ENCODE peak calls at places on chromosomes 6 and 20, in four cellular contexts. R, I, H and M are unnamed samples.

GRCh38 chr6:15429146-15430110 is 183.6 kb downstream of the JARID2 start:
- DNase-seq in H (no peak), I (no peak), R (no peak), M (no peak)

GRCh38 chr6:110491644-110492317 is 15.4 kb upstream of the SLC22A16 start:
- DNase-seq in H (no peak), R (peak), I (no peak), M (no peak)

GRCh38 chr20:19433371-19434316 is 221.2 kb downstream of the SLC24A3 start:
- DNase-seq in H (no peak), I (no peak), R (peak), M (peak)

GRCh38 chr20:9555781-9556180 is 41.4 kb downstream of the LAMP5 start:
- DNase-seq in H (no peak), R (no peak), I (no peak), M (no peak)

GRCh38 chr20:1862665-1863059 is 32.5 kb upstream of the SIRPA start:
- DNase-seq in R (no peak), H (no peak), I (no peak), M (no peak)

GRCh38 chr20:3165473-3166337 is 6.0 kb upstream of the FASTKD5 start:
- DNase-seq in I (no peak), R (peak), H (no peak), M (no peak)

GRCh38 chr20:16785221-16785620 is 37.1 kb downstream of the OTOR start:
- DNase-seq in R (no peak), H (no peak), I (no peak), M (no peak)

GRCh38 chr6:40947876-40948514 is 91.0 kb downstream of the UNC5CL start:
- DNase-seq in I (no peak), R (no peak), H (no peak), M (no peak)

GRCh38 chr20:11261533-11262000 is 587.8 kb upstream of the JAG1 start:
- DNase-seq in H (no peak), I (no peak), R (no peak), M (no peak)

GRCh38 chr6:35601331-35602132 is 87.2 kb downstream of the FKBP5 start:
- DNase-seq in I (no peak), H (peak), R (no peak), M (peak)

GRCh38 chr6:123323419-123324329 is 313.1 kb downstream of the TRDN start:
- DNase-seq in H (no peak), I (no peak), R (no peak), M (no peak)

GRCh38 chr6:155201461-155202226 is 62.2 kb upstream of the CLDN20 start:
- DNase-seq in I (no peak), R (no peak), H (no peak), M (no peak)

GRCh38 chr6:31114540-31114876 is at the start of gene PSORS1C1:
- DNase-seq in I (no peak), R (peak), H (no peak), M (no peak)

GRCh38 chr6:26149240-26149639 is 62.0 kb downstream of the HFE start:
- DNase-seq in I (no peak), H (no peak), R (no peak), M (no peak)

GRCh38 chr20:44695295-44696230 is 19.6 kb upstream of the CCN5 start:
- DNase-seq in I (no peak), H (no peak), R (no peak), M (no peak)

GRCh38 chr6:25342784-25343183 is 63.6 kb downstream of the CARMIL1 start:
- DNase-seq in R (no peak), I (no peak), H (no peak), M (no peak)

GRCh38 chr6:12401200-12401599 is 111.0 kb downstream of the EDN1 start:
- DNase-seq in H (no peak), I (no peak), R (no peak), M (no peak)

GRCh38 chr20:1900321-1900791 is 5.1 kb downstream of the SIRPA start:
- DNase-seq in H (peak), R (peak), I (peak), M (peak)

GRCh38 chr6:105087571-105088211 is 92.1 kb downstream of the POPDC3 start:
- DNase-seq in H (peak), I (no peak), R (peak), M (peak)

GRCh38 chr6:136072691-136073090 is 177.4 kb downstream of the MTFR2 start:
- DNase-seq in R (no peak), H (no peak), I (no peak), M (no peak)
- TF ChIP-seq CTCF in R (no peak), H (no peak), I (no peak), M (no peak)

GRCh38 chr6:23006656-23007055 is 437.3 kb downstream of the HDGFL1 start:
- DNase-seq in I (no peak), H (no peak), R (no peak), M (no peak)

GRCh38 chr6:23003671-23004598 is 434.6 kb downstream of the HDGFL1 start:
- DNase-seq in R (no peak), I (no peak), H (no peak), M (no peak)

GRCh38 chr6:23002044-23002619 is 432.8 kb downstream of the HDGFL1 start:
- DNase-seq in I (no peak), R (no peak), H (no peak), M (no peak)
- TF ChIP-seq CTCF in I (no peak), R (no peak), H (no peak), M (no peak)

DNA sequence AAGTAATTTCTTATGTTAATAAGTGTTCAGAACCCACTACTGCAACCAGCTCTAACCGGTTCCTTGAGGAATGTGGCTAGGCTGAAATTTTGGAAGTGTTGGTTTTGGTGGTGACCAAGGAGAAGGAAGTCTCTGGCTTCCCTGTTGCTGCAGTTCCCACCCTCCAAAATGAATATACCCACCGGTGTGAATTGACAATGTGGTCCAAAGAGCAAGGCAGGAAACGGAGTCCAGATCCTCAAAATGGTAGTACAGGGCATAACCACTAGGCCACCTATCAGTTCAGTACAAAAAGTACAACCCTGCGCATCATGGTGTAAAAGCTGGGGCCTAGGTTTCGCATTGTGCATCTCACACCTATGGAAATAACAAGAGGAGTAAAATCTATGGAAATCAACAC is 2.8 kb downstream of the ADNP start:
- DNase-seq in R (no peak), H (no peak), I (no peak), M (no peak)
- TF ChIP-seq CTCF in R (no peak), H (no peak), I (peak), M (peak)

GRCh38 chr20:61559706-61560315 is 307.8 kb downstream of the CDH4 start:
- DNase-seq in I (no peak), H (no peak), R (no peak), M (no peak)

GRCh38 chr20:61558726-61559125 is 306.7 kb downstream of the CDH4 start:
- DNase-seq in H (no peak), I (no peak), R (no peak), M (no peak)

GRCh38 chr20:61562897-61563504 is 310.9 kb downstream of the CDH4 start:
- DNase-seq in I (no peak), H (no peak), R (no peak), M (no peak)

GRCh38 chr20:61561111-61561830 is 309.2 kb downstream of the CDH4 start:
- DNase-seq in R (no peak), I (no peak), H (no peak), M (no peak)

DNA sequence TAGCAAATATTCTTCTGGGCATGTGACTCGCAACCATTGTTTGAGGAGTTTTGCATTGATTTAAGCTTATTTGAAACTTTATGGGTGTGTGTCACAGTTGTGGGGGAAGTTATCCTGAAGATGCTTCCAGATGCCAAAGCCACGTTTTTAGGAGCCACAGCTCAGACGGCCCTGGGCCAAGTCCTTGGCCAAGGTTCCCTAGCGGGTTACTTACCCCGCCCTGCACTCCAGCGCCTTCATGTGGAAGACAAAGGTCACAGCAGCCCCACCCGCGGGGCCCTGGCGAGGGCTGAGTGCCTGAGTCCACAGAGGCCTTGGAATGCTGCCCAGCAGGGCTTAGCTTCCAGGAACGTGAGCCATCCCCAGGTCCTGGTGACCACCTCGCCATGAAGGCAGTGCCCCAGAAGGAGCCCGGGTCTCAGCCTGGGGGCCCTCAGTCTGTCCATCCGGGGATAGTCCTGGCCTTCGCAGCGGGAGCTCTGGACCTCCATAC is 308.3 kb downstream of the CDH4 start:
- DNase-seq in H (no peak), R (no peak), I (no peak), M (no peak)
- TF ChIP-seq CTCF in H (no peak), R (no peak), I (no peak), M (no peak)

DNA sequence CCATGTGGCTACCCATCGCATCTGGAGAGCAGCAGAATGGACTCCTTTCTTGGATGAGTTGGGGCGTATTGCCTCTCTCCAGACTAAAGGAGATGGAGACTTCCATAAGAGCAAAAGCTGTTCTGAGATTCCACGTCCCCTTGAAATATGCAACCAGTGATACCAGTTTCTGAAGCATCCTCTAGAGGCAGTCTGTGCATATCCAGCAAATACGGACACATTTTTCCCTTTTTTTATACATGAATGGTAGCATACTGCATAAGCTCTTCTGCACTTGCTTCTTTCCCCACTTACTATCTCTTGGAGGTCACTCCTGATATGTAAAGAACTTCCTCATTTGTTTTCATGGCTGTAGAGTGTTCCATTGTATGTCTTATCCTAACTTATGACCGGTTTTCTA is 34.6 kb downstream of the TAF8 start:
- DNase-seq in R (no peak), H (no peak), I (no peak), M (no peak)
- TF ChIP-seq CTCF in R (no peak), H (no peak), I (no peak), M (no peak)

GRCh38 chr6:161152904-161153662 is 120.8 kb downstream of the AGPAT4 start:
- DNase-seq in H (peak), I (no peak), R (peak), M (peak)
- TF ChIP-seq CTCF in H (peak), I (no peak), R (peak), M (peak)

DNA sequence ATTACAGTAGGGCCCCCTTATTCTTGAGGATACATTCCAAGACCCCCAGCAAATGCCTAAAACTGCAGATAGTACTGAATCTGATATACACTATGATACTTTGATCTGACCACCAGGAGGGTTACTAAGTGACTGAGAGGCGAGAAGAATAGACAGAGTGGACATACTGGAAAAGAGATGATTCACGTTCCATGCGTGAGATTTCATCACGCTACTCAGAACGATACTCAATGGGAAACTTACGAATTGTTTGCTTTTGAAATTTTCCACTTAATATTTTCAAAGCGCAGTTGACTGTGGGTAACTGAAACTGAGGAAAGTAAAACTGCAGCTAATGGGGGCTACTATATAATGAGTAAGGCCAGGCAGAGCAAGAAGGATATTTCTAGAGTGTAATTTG is 60.8 kb downstream of the STX11 start:
- DNase-seq in I (no peak), R (no peak), H (no peak), M (no peak)
- TF ChIP-seq CTCF in I (no peak), R (no peak), H (no peak), M (no peak)

GRCh38 chr20:63219866-63220521 is 4.1 kb upstream of the YTHDF1 start:
- DNase-seq in I (no peak), H (no peak), R (no peak), M (no peak)

GRCh38 chr20:63217706-63218105 is 1.8 kb upstream of the YTHDF1 start:
- DNase-seq in R (no peak), H (no peak), I (no peak), M (no peak)

GRCh38 chr20:63216849-63217471 is 1.0 kb upstream of the YTHDF1 start:
- DNase-seq in R (no peak), H (no peak), I (no peak), M (no peak)

GRCh38 chr20:63219447-63219821 is 3.5 kb upstream of the YTHDF1 start:
- DNase-seq in H (no peak), R (no peak), I (no peak), M (no peak)

DNA sequence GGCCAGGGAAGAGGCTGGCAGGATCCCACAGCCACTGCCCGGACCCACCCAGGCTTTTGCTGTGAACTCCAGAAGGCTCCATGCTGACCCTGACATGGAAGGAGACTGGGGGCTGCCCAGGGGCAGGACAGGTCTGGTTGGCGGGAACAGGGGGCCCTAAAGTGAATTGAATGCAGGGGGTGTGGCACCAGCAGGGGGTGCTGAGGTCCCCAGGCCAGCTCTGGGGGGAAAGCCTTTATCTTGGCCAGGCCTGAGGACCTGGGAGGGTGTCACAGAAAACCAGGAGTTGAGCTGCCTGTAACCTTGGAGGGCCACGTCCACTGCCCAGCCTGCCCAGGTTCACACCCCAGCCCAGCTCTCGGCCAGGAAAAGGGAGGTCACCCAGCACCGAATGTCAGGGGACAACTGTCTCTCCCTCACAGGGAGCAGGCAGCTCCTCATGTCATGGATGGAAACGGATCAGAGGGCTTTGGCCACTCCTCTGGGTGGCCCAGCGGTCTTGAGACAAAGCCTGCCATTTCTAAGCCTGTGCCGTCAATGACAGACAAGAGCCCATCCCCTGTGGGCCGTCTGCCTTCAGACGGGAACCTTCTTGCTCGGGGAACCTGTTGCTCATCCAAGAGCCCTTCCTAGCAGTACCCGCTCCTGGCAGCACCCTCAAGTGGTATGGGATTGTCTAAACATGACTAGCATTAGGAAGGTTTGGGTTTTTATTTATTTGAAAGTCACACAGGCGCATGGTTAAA is 2.9 kb upstream of the YTHDF1 start:
- DNase-seq in I (no peak), H (no peak), R (no peak), M (no peak)
- TF ChIP-seq CTCF in I (no peak), H (no peak), R (no peak), M (no peak)

DNA sequence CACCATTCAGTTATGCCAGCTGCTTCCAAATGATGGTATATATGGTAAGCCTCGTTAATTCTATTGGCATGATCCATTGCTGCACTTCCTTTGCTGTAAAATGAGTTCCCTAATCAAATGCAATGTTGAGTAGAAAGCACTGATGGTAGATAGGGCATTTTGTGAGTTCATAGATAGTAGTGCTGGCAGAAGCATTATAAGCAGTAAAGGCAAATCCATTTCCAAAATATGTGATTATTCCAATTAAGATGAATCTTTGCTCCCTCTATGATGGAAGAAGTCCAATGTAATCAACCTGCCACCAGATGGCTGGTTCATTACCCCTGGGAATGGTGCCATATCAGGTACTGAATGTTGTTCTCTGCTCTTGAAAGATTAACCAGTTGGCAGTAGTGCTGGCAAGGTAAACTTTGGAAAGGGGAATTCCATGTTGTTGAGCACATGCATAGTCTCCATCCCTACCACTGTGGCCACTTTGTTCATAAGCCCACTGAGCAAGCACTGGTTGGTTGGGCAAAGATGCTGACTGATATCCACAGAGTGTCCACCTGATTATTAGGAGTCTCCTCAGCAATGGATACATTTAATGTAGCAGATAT is 5.6 kb upstream of the TBPL1 start:
- DNase-seq in I (no peak), H (no peak), R (no peak), M (no peak)
- TF ChIP-seq CTCF in I (no peak), H (no peak), R (no peak), M (no peak)